ENCODE peak calls at places on chromosomes 2 and 18, in nine cellular contexts. One of them, this sample, is unnamed.

GRCh38 chr2:120221616-120222015 is 1.6 kb downstream of the TMEM185B start:
- DNase-seq in M059J: no peak
- DNase-seq in epithelial cell of esophagus: no peak
- DNase-seq in NCI-H2171 treated with DMSO at 0.1 percent for 48 hours: no peak
- DNase-seq in ovary: no peak
- DNase-seq in stimulated activated CD8-positive, alpha-beta memory T cell treated with anti-CD3 and anti-CD28 coated beads, Interleukin-15, amount 100 ng/mL, for 24 hours: no peak
- DNase-seq in activated naive CD4-positive, alpha-beta T cell treated with anti-CD3 and anti-CD28 coated beads, Interleukin-2, amount 50 U/mL, for 16 hours: no peak
- DNase-seq in H9: peak; percentile 10
- DNase-seq in anterior cingulate cortex: no peak
- DNase-seq in this sample: no peak

GRCh38 chr2:20194097-20194989 is 30.6 kb downstream of the SDC1 start:
- DNase-seq in M059J: no peak
- DNase-seq in epithelial cell of esophagus: no peak
- DNase-seq in NCI-H2171 treated with DMSO at 0.1 percent for 48 hours: no peak
- DNase-seq in ovary: no peak
- DNase-seq in stimulated activated CD8-positive, alpha-beta memory T cell treated with anti-CD3 and anti-CD28 coated beads, Interleukin-15, amount 100 ng/mL, for 24 hours: no peak
- DNase-seq in activated naive CD4-positive, alpha-beta T cell treated with anti-CD3 and anti-CD28 coated beads, Interleukin-2, amount 50 U/mL, for 16 hours: no peak
- DNase-seq in H9: no peak
- DNase-seq in anterior cingulate cortex: no peak
- DNase-seq in this sample: no peak

GRCh38 chr2:149178626-149179025 is 140.1 kb downstream of the LYPD6B start:
- DNase-seq in M059J: no peak
- DNase-seq in epithelial cell of esophagus: no peak
- DNase-seq in NCI-H2171 treated with DMSO at 0.1 percent for 48 hours: no peak
- DNase-seq in ovary: no peak
- DNase-seq in stimulated activated CD8-positive, alpha-beta memory T cell treated with anti-CD3 and anti-CD28 coated beads, Interleukin-15, amount 100 ng/mL, for 24 hours: no peak
- DNase-seq in activated naive CD4-positive, alpha-beta T cell treated with anti-CD3 and anti-CD28 coated beads, Interleukin-2, amount 50 U/mL, for 16 hours: no peak
- DNase-seq in H9: no peak
- DNase-seq in anterior cingulate cortex: no peak
- DNase-seq in this sample: no peak

GRCh38 chr2:30425326-30425725 is 21.7 kb upstream of the LCLAT1 start:
- DNase-seq in M059J: peak; percentile 37
- DNase-seq in epithelial cell of esophagus: peak; percentile 43
- DNase-seq in NCI-H2171 treated with DMSO at 0.1 percent for 48 hours: no peak
- DNase-seq in ovary: no peak
- DNase-seq in stimulated activated CD8-positive, alpha-beta memory T cell treated with anti-CD3 and anti-CD28 coated beads, Interleukin-15, amount 100 ng/mL, for 24 hours: no peak
- DNase-seq in activated naive CD4-positive, alpha-beta T cell treated with anti-CD3 and anti-CD28 coated beads, Interleukin-2, amount 50 U/mL, for 16 hours: no peak
- DNase-seq in H9: no peak
- DNase-seq in anterior cingulate cortex: no peak
- DNase-seq in this sample: no peak

GRCh38 chr18:11154369-11154982 is 5.1 kb upstream of the PIEZO2 start:
- DNase-seq in M059J: peak; percentile 68
- DNase-seq in epithelial cell of esophagus: peak; percentile 24
- DNase-seq in NCI-H2171 treated with DMSO at 0.1 percent for 48 hours: peak; percentile 57
- DNase-seq in ovary: no peak
- DNase-seq in stimulated activated CD8-positive, alpha-beta memory T cell treated with anti-CD3 and anti-CD28 coated beads, Interleukin-15, amount 100 ng/mL, for 24 hours: no peak
- DNase-seq in activated naive CD4-positive, alpha-beta T cell treated with anti-CD3 and anti-CD28 coated beads, Interleukin-2, amount 50 U/mL, for 16 hours: no peak
- DNase-seq in H9: no peak
- DNase-seq in anterior cingulate cortex: no peak
- DNase-seq in this sample: no peak

GRCh38 chr2:85951351-85952067 is 62.7 kb upstream of the ST3GAL5 start:
- DNase-seq in M059J: no peak
- DNase-seq in epithelial cell of esophagus: no peak
- DNase-seq in NCI-H2171 treated with DMSO at 0.1 percent for 48 hours: no peak
- DNase-seq in ovary: no peak
- DNase-seq in stimulated activated CD8-positive, alpha-beta memory T cell treated with anti-CD3 and anti-CD28 coated beads, Interleukin-15, amount 100 ng/mL, for 24 hours: no peak
- DNase-seq in activated naive CD4-positive, alpha-beta T cell treated with anti-CD3 and anti-CD28 coated beads, Interleukin-2, amount 50 U/mL, for 16 hours: no peak
- DNase-seq in H9: no peak
- DNase-seq in anterior cingulate cortex: no peak
- DNase-seq in this sample: no peak

GRCh38 chr18:53134711-53135110 is 794.7 kb downstream of the DCC start:
- DNase-seq in M059J: no peak
- DNase-seq in epithelial cell of esophagus: no peak
- DNase-seq in NCI-H2171 treated with DMSO at 0.1 percent for 48 hours: no peak
- DNase-seq in ovary: no peak
- DNase-seq in stimulated activated CD8-positive, alpha-beta memory T cell treated with anti-CD3 and anti-CD28 coated beads, Interleukin-15, amount 100 ng/mL, for 24 hours: no peak
- DNase-seq in activated naive CD4-positive, alpha-beta T cell treated with anti-CD3 and anti-CD28 coated beads, Interleukin-2, amount 50 U/mL, for 16 hours: no peak
- DNase-seq in H9: no peak
- DNase-seq in anterior cingulate cortex: no peak
- DNase-seq in this sample: no peak

GRCh38 chr18:56302161-56302560 is 336.2 kb downstream of the TXNL1 start:
- DNase-seq in M059J: no peak
- DNase-seq in epithelial cell of esophagus: peak; percentile 10
- DNase-seq in NCI-H2171 treated with DMSO at 0.1 percent for 48 hours: peak; percentile 72
- DNase-seq in ovary: no peak
- DNase-seq in stimulated activated CD8-positive, alpha-beta memory T cell treated with anti-CD3 and anti-CD28 coated beads, Interleukin-15, amount 100 ng/mL, for 24 hours: no peak
- DNase-seq in activated naive CD4-positive, alpha-beta T cell treated with anti-CD3 and anti-CD28 coated beads, Interleukin-2, amount 50 U/mL, for 16 hours: no peak
- DNase-seq in H9: no peak
- DNase-seq in anterior cingulate cortex: no peak
- DNase-seq in this sample: no peak

GRCh38 chr2:37464064-37464463 is 119.6 kb downstream of the QPCT start:
- DNase-seq in M059J: no peak
- DNase-seq in epithelial cell of esophagus: peak; percentile 57
- DNase-seq in NCI-H2171 treated with DMSO at 0.1 percent for 48 hours: no peak
- DNase-seq in ovary: no peak
- DNase-seq in stimulated activated CD8-positive, alpha-beta memory T cell treated with anti-CD3 and anti-CD28 coated beads, Interleukin-15, amount 100 ng/mL, for 24 hours: no peak
- DNase-seq in activated naive CD4-positive, alpha-beta T cell treated with anti-CD3 and anti-CD28 coated beads, Interleukin-2, amount 50 U/mL, for 16 hours: no peak
- DNase-seq in H9: no peak
- DNase-seq in anterior cingulate cortex: no peak
- DNase-seq in this sample: no peak

GRCh38 chr2:27856386-27856785 is 33.8 kb downstream of the RBKS start:
- DNase-seq in M059J: no peak
- DNase-seq in epithelial cell of esophagus: no peak
- DNase-seq in NCI-H2171 treated with DMSO at 0.1 percent for 48 hours: no peak
- DNase-seq in ovary: no peak
- DNase-seq in stimulated activated CD8-positive, alpha-beta memory T cell treated with anti-CD3 and anti-CD28 coated beads, Interleukin-15, amount 100 ng/mL, for 24 hours: no peak
- DNase-seq in activated naive CD4-positive, alpha-beta T cell treated with anti-CD3 and anti-CD28 coated beads, Interleukin-2, amount 50 U/mL, for 16 hours: no peak
- DNase-seq in H9: no peak
- DNase-seq in anterior cingulate cortex: no peak
- DNase-seq in this sample: no peak

GRCh38 chr18:47909484-47909883 is 21.0 kb downstream of the SMAD2 start:
- DNase-seq in M059J: peak; percentile 34
- DNase-seq in epithelial cell of esophagus: no peak
- DNase-seq in NCI-H2171 treated with DMSO at 0.1 percent for 48 hours: no peak
- DNase-seq in ovary: no peak
- DNase-seq in stimulated activated CD8-positive, alpha-beta memory T cell treated with anti-CD3 and anti-CD28 coated beads, Interleukin-15, amount 100 ng/mL, for 24 hours: no peak
- DNase-seq in activated naive CD4-positive, alpha-beta T cell treated with anti-CD3 and anti-CD28 coated beads, Interleukin-2, amount 50 U/mL, for 16 hours: no peak
- DNase-seq in H9: no peak
- DNase-seq in anterior cingulate cortex: no peak
- DNase-seq in this sample: no peak

GRCh38 chr18:49970288-49970687 is 157.0 kb upstream of the ACAA2 start:
- DNase-seq in M059J: no peak
- DNase-seq in epithelial cell of esophagus: no peak
- DNase-seq in NCI-H2171 treated with DMSO at 0.1 percent for 48 hours: no peak
- DNase-seq in ovary: no peak
- DNase-seq in stimulated activated CD8-positive, alpha-beta memory T cell treated with anti-CD3 and anti-CD28 coated beads, Interleukin-15, amount 100 ng/mL, for 24 hours: no peak
- DNase-seq in activated naive CD4-positive, alpha-beta T cell treated with anti-CD3 and anti-CD28 coated beads, Interleukin-2, amount 50 U/mL, for 16 hours: no peak
- DNase-seq in H9: no peak
- DNase-seq in anterior cingulate cortex: no peak
- DNase-seq in this sample: no peak

GRCh38 chr2:197909377-197909776 is 105.0 kb downstream of the PLCL1 start:
- DNase-seq in M059J: peak; percentile 4
- DNase-seq in epithelial cell of esophagus: peak; percentile 39
- DNase-seq in NCI-H2171 treated with DMSO at 0.1 percent for 48 hours: no peak
- DNase-seq in ovary: no peak
- DNase-seq in stimulated activated CD8-positive, alpha-beta memory T cell treated with anti-CD3 and anti-CD28 coated beads, Interleukin-15, amount 100 ng/mL, for 24 hours: no peak
- DNase-seq in activated naive CD4-positive, alpha-beta T cell treated with anti-CD3 and anti-CD28 coated beads, Interleukin-2, amount 50 U/mL, for 16 hours: no peak
- DNase-seq in H9: no peak
- DNase-seq in anterior cingulate cortex: no peak
- DNase-seq in this sample: no peak

GRCh38 chr2:675982-676646 is 1.1 kb downstream of the TMEM18 start:
- DNase-seq in M059J: peak; percentile 87
- DNase-seq in epithelial cell of esophagus: peak; percentile 96
- DNase-seq in NCI-H2171 treated with DMSO at 0.1 percent for 48 hours: peak; percentile 89
- DNase-seq in ovary: peak; percentile 72
- DNase-seq in stimulated activated CD8-positive, alpha-beta memory T cell treated with anti-CD3 and anti-CD28 coated beads, Interleukin-15, amount 100 ng/mL, for 24 hours: no peak
- DNase-seq in activated naive CD4-positive, alpha-beta T cell treated with anti-CD3 and anti-CD28 coated beads, Interleukin-2, amount 50 U/mL, for 16 hours: peak; percentile 48
- DNase-seq in H9: peak; percentile 93
- DNase-seq in anterior cingulate cortex: no peak
- DNase-seq in this sample: no peak

GRCh38 chr2:106990307-106990706 is 104.3 kb upstream of the ST6GAL2 start:
- DNase-seq in M059J: peak; percentile 8
- DNase-seq in epithelial cell of esophagus: no peak
- DNase-seq in NCI-H2171 treated with DMSO at 0.1 percent for 48 hours: peak; percentile 86
- DNase-seq in ovary: no peak
- DNase-seq in stimulated activated CD8-positive, alpha-beta memory T cell treated with anti-CD3 and anti-CD28 coated beads, Interleukin-15, amount 100 ng/mL, for 24 hours: no peak
- DNase-seq in activated naive CD4-positive, alpha-beta T cell treated with anti-CD3 and anti-CD28 coated beads, Interleukin-2, amount 50 U/mL, for 16 hours: no peak
- DNase-seq in H9: no peak
- DNase-seq in anterior cingulate cortex: no peak
- DNase-seq in this sample: no peak

GRCh38 chr2:179393481-179393880 is 128.8 kb upstream of the SESTD1 start:
- DNase-seq in M059J: peak; percentile 46
- DNase-seq in epithelial cell of esophagus: no peak
- DNase-seq in NCI-H2171 treated with DMSO at 0.1 percent for 48 hours: no peak
- DNase-seq in ovary: no peak
- DNase-seq in stimulated activated CD8-positive, alpha-beta memory T cell treated with anti-CD3 and anti-CD28 coated beads, Interleukin-15, amount 100 ng/mL, for 24 hours: no peak
- DNase-seq in activated naive CD4-positive, alpha-beta T cell treated with anti-CD3 and anti-CD28 coated beads, Interleukin-2, amount 50 U/mL, for 16 hours: no peak
- DNase-seq in H9: no peak
- DNase-seq in anterior cingulate cortex: no peak
- DNase-seq in this sample: no peak

GRCh38 chr2:53127061-53127650 is 640.4 kb upstream of the CHAC2 start:
- DNase-seq in M059J: peak; percentile 4
- DNase-seq in epithelial cell of esophagus: no peak
- DNase-seq in NCI-H2171 treated with DMSO at 0.1 percent for 48 hours: no peak
- DNase-seq in ovary: no peak
- DNase-seq in stimulated activated CD8-positive, alpha-beta memory T cell treated with anti-CD3 and anti-CD28 coated beads, Interleukin-15, amount 100 ng/mL, for 24 hours: no peak
- DNase-seq in activated naive CD4-positive, alpha-beta T cell treated with anti-CD3 and anti-CD28 coated beads, Interleukin-2, amount 50 U/mL, for 16 hours: no peak
- DNase-seq in H9: no peak
- DNase-seq in anterior cingulate cortex: no peak
- DNase-seq in this sample: no peak

GRCh38 chr2:12347049-12347448 is 369.7 kb upstream of the TRIB2 start:
- DNase-seq in M059J: peak; percentile 70
- DNase-seq in epithelial cell of esophagus: peak; percentile 93
- DNase-seq in NCI-H2171 treated with DMSO at 0.1 percent for 48 hours: no peak
- DNase-seq in ovary: no peak
- DNase-seq in stimulated activated CD8-positive, alpha-beta memory T cell treated with anti-CD3 and anti-CD28 coated beads, Interleukin-15, amount 100 ng/mL, for 24 hours: no peak
- DNase-seq in activated naive CD4-positive, alpha-beta T cell treated with anti-CD3 and anti-CD28 coated beads, Interleukin-2, amount 50 U/mL, for 16 hours: no peak
- DNase-seq in H9: no peak
- DNase-seq in anterior cingulate cortex: no peak
- DNase-seq in this sample: no peak

GRCh38 chr2:212052412-212053159 is 486.0 kb downstream of the ERBB4 start:
- DNase-seq in M059J: peak; percentile 93
- DNase-seq in epithelial cell of esophagus: peak; percentile 32
- DNase-seq in NCI-H2171 treated with DMSO at 0.1 percent for 48 hours: no peak
- DNase-seq in ovary: no peak
- DNase-seq in stimulated activated CD8-positive, alpha-beta memory T cell treated with anti-CD3 and anti-CD28 coated beads, Interleukin-15, amount 100 ng/mL, for 24 hours: no peak
- DNase-seq in activated naive CD4-positive, alpha-beta T cell treated with anti-CD3 and anti-CD28 coated beads, Interleukin-2, amount 50 U/mL, for 16 hours: no peak
- DNase-seq in H9: no peak
- DNase-seq in anterior cingulate cortex: no peak
- DNase-seq in this sample: no peak

GRCh38 chr18:75638597-75639467 is 211.3 kb upstream of the SMIM21 start:
- DNase-seq in M059J: peak; percentile 28
- DNase-seq in epithelial cell of esophagus: no peak
- DNase-seq in NCI-H2171 treated with DMSO at 0.1 percent for 48 hours: peak; percentile 8
- DNase-seq in ovary: peak; percentile 46
- DNase-seq in stimulated activated CD8-positive, alpha-beta memory T cell treated with anti-CD3 and anti-CD28 coated beads, Interleukin-15, amount 100 ng/mL, for 24 hours: no peak
- DNase-seq in activated naive CD4-positive, alpha-beta T cell treated with anti-CD3 and anti-CD28 coated beads, Interleukin-2, amount 50 U/mL, for 16 hours: no peak
- DNase-seq in H9: peak; percentile 74
- DNase-seq in anterior cingulate cortex: peak; percentile 51
- DNase-seq in this sample: peak; percentile 64